ENCODE peak calls at places on chromosomes 7 and 10, in seven cellular contexts. One of them, this sample, is unnamed.

GRCh38 chr7:138116156-138116555 is 39.9 kb downstream of the AKR1D1 start:
- DNase-seq in GM12878: no peak
- DNase-seq in HCT116: no peak
- DNase-seq in K562: no peak
- DNase-seq in WTC11: no peak
- DNase-seq in HepG2: no peak
- DNase-seq in H1: no peak
- DNase-seq in this sample: no peak

GRCh38 chr7:41047789-41048191 is 655.1 kb downstream of the INHBA start:
- DNase-seq in GM12878: no peak
- DNase-seq in HCT116: no peak
- DNase-seq in K562: no peak
- DNase-seq in WTC11: no peak
- DNase-seq in HepG2: no peak
- DNase-seq in H1: peak
- DNase-seq in this sample: no peak

GRCh38 chr10:100522945-100523344 is 3.3 kb upstream of the SEC31B start:
- DNase-seq in GM12878: no peak
- DNase-seq in HCT116: no peak
- DNase-seq in K562: no peak
- DNase-seq in WTC11: no peak
- DNase-seq in HepG2: no peak
- DNase-seq in H1: no peak
- DNase-seq in this sample: no peak

GRCh38 chr10:79178614-79179403 is 110.0 kb downstream of the ZMIZ1 start:
- DNase-seq in GM12878: no peak
- DNase-seq in HCT116: no peak
- DNase-seq in K562: peak
- DNase-seq in WTC11: no peak
- DNase-seq in HepG2: no peak
- DNase-seq in H1: no peak
- DNase-seq in this sample: no peak

GRCh38 chr10:844552-844951 is 87.0 kb downstream of the LARP4B start:
- DNase-seq in GM12878: no peak
- DNase-seq in HCT116: no peak
- DNase-seq in K562: no peak
- DNase-seq in WTC11: no peak
- DNase-seq in HepG2: no peak
- DNase-seq in H1: no peak
- DNase-seq in this sample: no peak

GRCh38 chr7:28347964-28348363 is 64.4 kb upstream of the CREB5 start:
- DNase-seq in GM12878: no peak
- DNase-seq in HCT116: no peak
- DNase-seq in K562: no peak
- DNase-seq in WTC11: no peak
- DNase-seq in HepG2: no peak
- DNase-seq in H1: no peak
- DNase-seq in this sample: no peak

GRCh38 chr10:43944742-43945730 is 296.4 kb upstream of the ZNF32 start:
- DNase-seq in GM12878: no peak
- DNase-seq in HCT116: no peak
- DNase-seq in K562: no peak
- DNase-seq in WTC11: no peak
- DNase-seq in HepG2: no peak
- DNase-seq in H1: peak
- DNase-seq in this sample: no peak

GRCh38 chr10:123213192-123213591 is 59.0 kb downstream of the BUB3 start:
- DNase-seq in GM12878: no peak
- DNase-seq in HCT116: no peak
- DNase-seq in K562: peak
- DNase-seq in WTC11: peak
- DNase-seq in HepG2: no peak
- DNase-seq in H1: peak
- DNase-seq in this sample: no peak

GRCh38 chr7:30173058-30173897 is 38.5 kb downstream of the MTURN start:
- DNase-seq in GM12878: no peak
- DNase-seq in HCT116: no peak
- DNase-seq in K562: no peak
- DNase-seq in WTC11: peak
- DNase-seq in HepG2: peak
- DNase-seq in H1: no peak
- DNase-seq in this sample: peak

GRCh38 chr7:84624527-84624926 is 429.9 kb upstream of the SEMA3A start:
- DNase-seq in GM12878: no peak
- DNase-seq in HCT116: no peak
- DNase-seq in K562: no peak
- DNase-seq in WTC11: no peak
- DNase-seq in HepG2: no peak
- DNase-seq in H1: no peak
- DNase-seq in this sample: no peak

GRCh38 chr10:122143238-122143841 is 127.8 kb upstream of the BTBD16 start:
- DNase-seq in GM12878: no peak
- DNase-seq in HCT116: no peak
- DNase-seq in K562: no peak
- DNase-seq in WTC11: no peak
- DNase-seq in HepG2: no peak
- DNase-seq in H1: no peak
- DNase-seq in this sample: no peak

GRCh38 chr10:71028066-71028465 is 139.7 kb upstream of the PCBD1 start:
- DNase-seq in GM12878: no peak
- DNase-seq in HCT116: no peak
- DNase-seq in K562: no peak
- DNase-seq in WTC11: no peak
- DNase-seq in HepG2: no peak
- DNase-seq in H1: no peak
- DNase-seq in this sample: no peak

GRCh38 chr7:88040694-88041093 is 106.6 kb downstream of the ADAM22 start:
- DNase-seq in GM12878: no peak
- DNase-seq in HCT116: peak
- DNase-seq in K562: no peak
- DNase-seq in WTC11: no peak
- DNase-seq in HepG2: no peak
- DNase-seq in H1: no peak
- DNase-seq in this sample: no peak

GRCh38 chr10:48475943-48476278 is 129.0 kb downstream of the ARHGAP22 start:
- DNase-seq in GM12878: no peak
- DNase-seq in HCT116: no peak
- DNase-seq in K562: no peak
- DNase-seq in WTC11: no peak
- DNase-seq in HepG2: no peak
- DNase-seq in H1: no peak
- DNase-seq in this sample: no peak

GRCh38 chr10:91162495-91163268 is 57.8 kb upstream of the PCGF5 start:
- DNase-seq in GM12878: no peak
- DNase-seq in HCT116: no peak
- DNase-seq in K562: peak
- DNase-seq in WTC11: peak
- DNase-seq in HepG2: peak
- DNase-seq in H1: peak
- DNase-seq in this sample: peak

GRCh38 chr7:32200593-32200992 is 130.4 kb upstream of the PDE1C start:
- DNase-seq in GM12878: no peak
- DNase-seq in HCT116: no peak
- DNase-seq in K562: no peak
- DNase-seq in WTC11: no peak
- DNase-seq in HepG2: no peak
- DNase-seq in H1: no peak
- DNase-seq in this sample: no peak

GRCh38 chr7:123865517-123866117 is 20.6 kb downstream of the HYAL4 start:
- DNase-seq in GM12878: peak
- DNase-seq in HCT116: peak
- DNase-seq in K562: peak
- DNase-seq in WTC11: peak
- DNase-seq in HepG2: peak
- DNase-seq in H1: no peak
- DNase-seq in this sample: peak

GRCh38 chr7:52323202-52323746 is 712.2 kb upstream of the POM121L12 start:
- DNase-seq in GM12878: no peak
- DNase-seq in HCT116: no peak
- DNase-seq in K562: no peak
- DNase-seq in WTC11: no peak
- DNase-seq in HepG2: no peak
- DNase-seq in H1: no peak
- DNase-seq in this sample: no peak

GRCh38 chr7:102181517-102181916 is 105.2 kb upstream of the SH2B2 start:
- DNase-seq in GM12878: no peak
- DNase-seq in HCT116: no peak
- DNase-seq in K562: no peak
- DNase-seq in WTC11: no peak
- DNase-seq in HepG2: no peak
- DNase-seq in H1: no peak
- DNase-seq in this sample: no peak

GRCh38 chr10:33460461-33461294 is 126.2 kb upstream of the NRP1 start:
- DNase-seq in GM12878: no peak
- DNase-seq in HCT116: no peak
- DNase-seq in K562: no peak
- DNase-seq in WTC11: no peak
- DNase-seq in HepG2: no peak
- DNase-seq in H1: no peak
- DNase-seq in this sample: no peak

GRCh38 chr10:117710181-117710798 is 167.7 kb downstream of the EMX2 start:
- DNase-seq in GM12878: no peak
- DNase-seq in HCT116: no peak
- DNase-seq in K562: peak
- DNase-seq in WTC11: peak
- DNase-seq in HepG2: no peak
- DNase-seq in H1: no peak
- DNase-seq in this sample: no peak

GRCh38 chr10:4765428-4765827 is 60.6 kb upstream of the AKR1E2 start:
- DNase-seq in GM12878: no peak
- DNase-seq in HCT116: no peak
- DNase-seq in K562: no peak
- DNase-seq in WTC11: no peak
- DNase-seq in HepG2: no peak
- DNase-seq in H1: no peak
- DNase-seq in this sample: no peak

GRCh38 chr10:4766449-4766848 is 59.6 kb upstream of the AKR1E2 start:
- DNase-seq in GM12878: no peak
- DNase-seq in HCT116: no peak
- DNase-seq in K562: no peak
- DNase-seq in WTC11: no peak
- DNase-seq in HepG2: no peak
- DNase-seq in H1: no peak
- DNase-seq in this sample: no peak

GRCh38 chr10:4767033-4767814 is 58.8 kb upstream of the AKR1E2 start:
- DNase-seq in GM12878: no peak
- DNase-seq in HCT116: peak
- DNase-seq in K562: no peak
- DNase-seq in WTC11: no peak
- DNase-seq in HepG2: peak
- DNase-seq in H1: no peak
- DNase-seq in this sample: peak

GRCh38 chr10:4763960-4764428 is 62.0 kb upstream of the AKR1E2 start:
- DNase-seq in GM12878: no peak
- DNase-seq in HCT116: no peak
- DNase-seq in K562: no peak
- DNase-seq in WTC11: no peak
- DNase-seq in HepG2: no peak
- DNase-seq in H1: no peak
- DNase-seq in this sample: no peak

DNA sequence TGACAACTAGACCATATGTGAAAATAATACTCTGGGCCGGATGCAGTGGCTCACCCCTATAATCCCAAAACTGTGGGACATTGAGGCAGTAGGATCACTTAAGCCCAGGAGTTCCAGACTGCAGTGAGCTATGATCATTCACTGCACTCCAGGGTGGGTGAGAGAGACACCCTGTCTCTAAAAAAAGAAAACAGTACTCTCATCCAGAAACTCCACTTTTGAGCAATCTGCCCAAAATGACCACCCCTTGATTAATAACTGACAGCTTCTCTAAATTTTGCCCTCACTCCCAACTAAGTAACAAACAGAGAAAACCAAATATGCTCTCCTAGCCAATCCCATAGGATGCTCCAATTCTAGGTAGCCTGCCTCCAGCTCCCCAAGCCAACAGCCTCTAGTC is 62.5 kb upstream of the AKR1E2 start:
- DNase-seq in GM12878: no peak
- DNase-seq in HCT116: no peak
- DNase-seq in K562: no peak
- DNase-seq in WTC11: no peak
- DNase-seq in HepG2: no peak
- DNase-seq in H1: no peak
- DNase-seq in this sample: no peak
- TF ChIP-seq SP1 in GM12878: no peak
- TF ChIP-seq SP1 in HCT116: no peak
- TF ChIP-seq SP1 in K562: no peak
- TF ChIP-seq SP1 in WTC11: no peak
- TF ChIP-seq SP1 in HepG2: no peak
- TF ChIP-seq SP1 in H1: no peak
- TF ChIP-seq SP1 in this sample: no peak

DNA sequence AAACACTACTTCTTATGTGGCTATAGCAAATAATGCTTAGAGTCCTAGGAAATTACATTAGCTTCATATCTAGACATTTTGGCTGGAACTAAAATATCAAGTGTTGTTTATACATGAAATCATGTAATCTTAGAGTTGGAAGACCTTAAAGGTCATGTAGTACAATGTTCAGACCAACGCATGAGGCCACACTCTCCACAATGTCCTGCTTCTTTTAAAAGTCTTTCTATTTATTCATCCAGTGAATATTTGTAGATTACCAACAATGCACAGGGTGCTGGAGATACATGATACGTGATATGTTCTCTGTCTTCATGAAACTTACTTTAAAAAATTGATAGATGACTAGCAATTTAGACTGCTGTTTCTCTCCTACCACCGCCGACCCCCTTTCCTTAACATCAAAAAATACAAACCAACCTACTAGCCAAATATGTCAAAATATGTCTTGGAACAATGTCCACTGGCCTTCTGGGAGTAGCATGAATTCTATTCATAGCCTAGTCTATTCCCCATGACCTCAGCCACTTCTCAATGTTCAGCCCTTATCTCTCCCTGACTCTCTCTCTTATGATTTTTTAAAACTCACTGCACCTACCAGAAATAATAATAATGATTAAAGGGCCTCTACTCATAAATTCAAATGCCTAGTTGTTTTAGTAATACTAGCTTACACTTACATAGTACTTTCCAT is 59.5 kb upstream of the CAV2 start:
- DNase-seq in GM12878: no peak
- DNase-seq in HCT116: no peak
- DNase-seq in K562: no peak
- DNase-seq in WTC11: no peak
- DNase-seq in HepG2: no peak
- DNase-seq in H1: no peak
- DNase-seq in this sample: no peak
- TF ChIP-seq SP1 in GM12878: no peak
- TF ChIP-seq SP1 in HCT116: no peak
- TF ChIP-seq SP1 in K562: no peak
- TF ChIP-seq SP1 in WTC11: no peak
- TF ChIP-seq SP1 in HepG2: no peak
- TF ChIP-seq SP1 in H1: no peak
- TF ChIP-seq SP1 in this sample: no peak

GRCh38 chr7:1883834-1884582 is 213.9 kb downstream of the ELFN1 start:
- DNase-seq in GM12878: no peak
- DNase-seq in HCT116: no peak
- DNase-seq in K562: peak
- DNase-seq in WTC11: peak
- DNase-seq in HepG2: no peak
- DNase-seq in H1: peak
- DNase-seq in this sample: no peak
- TF ChIP-seq SP1 in GM12878: no peak
- TF ChIP-seq SP1 in HCT116: no peak
- TF ChIP-seq SP1 in K562: no peak
- TF ChIP-seq SP1 in WTC11: no peak
- TF ChIP-seq SP1 in HepG2: no peak
- TF ChIP-seq SP1 in H1: no peak
- TF ChIP-seq SP1 in this sample: no peak

GRCh38 chr10:120979435-120980315 is 128.5 kb downstream of the WDR11 start:
- DNase-seq in GM12878: no peak
- DNase-seq in HCT116: peak
- DNase-seq in K562: no peak
- DNase-seq in WTC11: peak
- DNase-seq in HepG2: peak
- DNase-seq in H1: peak
- DNase-seq in this sample: peak
- TF ChIP-seq SP1 in GM12878: no peak
- TF ChIP-seq SP1 in HCT116: no peak
- TF ChIP-seq SP1 in K562: no peak
- TF ChIP-seq SP1 in WTC11: peak
- TF ChIP-seq SP1 in HepG2: no peak
- TF ChIP-seq SP1 in H1: no peak
- TF ChIP-seq SP1 in this sample: no peak

This sample was measured in HEK293T.